ENCODE peak calls at places on chromosomes 3 and 15, in ten cellular contexts. R is GM12878, U is HCT116, V is psoas muscle, W is dorsolateral prefrontal cortex, N is neural progenitor cell, S is transverse colon, O is A549, F is aorta, B is RWPE2. A is an unnamed sample.
A peak's percentile ranks its signal among the peaks of the same experiment; 100 is the strongest.

GRCh38 chr15:77126516-77126915 is 55.6 kb upstream of the TSPAN3 start:
- DNase-seq in U (no peak), B (no peak), R (no peak), S (no peak), W (no peak), N (no peak), V (no peak), F (no peak), O (no peak), A (no peak)

GRCh38 chr3:111714305-111714704 is 119.2 kb upstream of the ZBED2 start:
- DNase-seq in N (peak; percentile 40), U (no peak), R (no peak), O (no peak), S (no peak), F (no peak), W (no peak), B (no peak), V (no peak), A (no peak)

GRCh38 chr3:122094125-122094524 is 39.0 kb downstream of the CD86 start:
- DNase-seq in O (no peak), S (no peak), R (peak; percentile 77), W (no peak), F (no peak), N (no peak), V (no peak), U (no peak), B (no peak), A (no peak)

GRCh38 chr15:48800811-48801460 is 9.9 kb downstream of the CEP152 start:
- DNase-seq in B (no peak), F (no peak), N (no peak), U (no peak), V (no peak), W (no peak), O (peak; percentile 3), R (no peak), S (no peak), A (no peak)

GRCh38 chr15:77034620-77035467 is 36.1 kb downstream of the TSPAN3 start:
- DNase-seq in S (peak; percentile 61), O (no peak), U (no peak), B (peak; percentile 68), N (peak; percentile 61), V (peak; percentile 73), R (no peak), F (peak; percentile 53), W (peak; percentile 46), A (peak; percentile 74)

GRCh38 chr3:22117751-22118346 is 366.8 kb upstream of the ZNF385D start:
- DNase-seq in B (no peak), N (peak; percentile 41), F (no peak), S (no peak), O (no peak), W (no peak), V (no peak), R (no peak), U (peak; percentile 6), A (no peak)

GRCh38 chr15:88467935-88468528 is 524 bp downstream of the MRPS11 start:
- DNase-seq in B (no peak), V (no peak), W (no peak), R (no peak), O (no peak), S (no peak), U (no peak), F (no peak), N (peak; percentile 20), A (no peak)

GRCh38 chr3:160129459-160130061 is 95.7 kb upstream of the C3orf80 start:
- DNase-seq in V (no peak), S (no peak), O (peak; percentile 38), B (no peak), R (peak; percentile 19), W (no peak), F (no peak), N (no peak), U (no peak), A (no peak)

GRCh38 chr3:143975549-143976152 is 4.0 kb downstream of the DIPK2A start:
- DNase-seq in U (no peak), B (no peak), R (no peak), F (no peak), W (no peak), N (peak; percentile 16), O (peak; percentile 15), V (no peak), S (no peak), A (no peak)

GRCh38 chr3:167228135-167228534 is 152.0 kb downstream of the ZBBX start:
- DNase-seq in B (no peak), N (no peak), W (no peak), U (no peak), V (no peak), S (no peak), R (no peak), F (no peak), O (no peak), A (no peak)

GRCh38 chr3:187565701-187566100 is 104.5 kb downstream of the SST start:
- DNase-seq in W (no peak), R (no peak), U (no peak), B (no peak), O (no peak), N (no peak), V (no peak), F (no peak), S (no peak), A (no peak)

GRCh38 chr3:30306896-30307295 is 299.5 kb upstream of the TGFBR2 start:
- DNase-seq in N (no peak), F (no peak), U (no peak), R (no peak), V (no peak), O (no peak), W (no peak), S (no peak), B (no peak), A (no peak)

GRCh38 chr3:41234823-41235722 is 35.8 kb downstream of the CTNNB1 start:
- DNase-seq in U (no peak), F (no peak), S (no peak), O (no peak), N (peak; percentile 35), B (no peak), W (no peak), V (no peak), R (no peak), A (no peak)

GRCh38 chr3:24259901-24260512 is 234.6 kb downstream of the THRB start:
- DNase-seq in S (no peak), B (no peak), O (no peak), V (peak; percentile 77), F (peak; percentile 74), U (no peak), R (no peak), W (peak; percentile 49), N (no peak), A (no peak)

GRCh38 chr3:142642956-142643355 is 46.8 kb downstream of the PLS1 start:
- DNase-seq in R (no peak), B (no peak), U (no peak), O (no peak), W (no peak), N (no peak), S (no peak), V (no peak), F (no peak), A (no peak)

GRCh38 chr15:48559270-48559669 is 86.2 kb downstream of the FBN1 start:
- DNase-seq in N (peak; percentile 42), V (peak; percentile 41), F (peak; percentile 71), B (no peak), R (no peak), U (no peak), W (no peak), O (no peak), S (no peak), A (no peak)

GRCh38 chr15:36818260-36818659 is 238.8 kb downstream of the CDIN1 start:
- DNase-seq in N (no peak), O (no peak), U (no peak), F (no peak), V (no peak), W (no peak), B (peak; percentile 63), R (no peak), S (no peak), A (no peak)

DNA sequence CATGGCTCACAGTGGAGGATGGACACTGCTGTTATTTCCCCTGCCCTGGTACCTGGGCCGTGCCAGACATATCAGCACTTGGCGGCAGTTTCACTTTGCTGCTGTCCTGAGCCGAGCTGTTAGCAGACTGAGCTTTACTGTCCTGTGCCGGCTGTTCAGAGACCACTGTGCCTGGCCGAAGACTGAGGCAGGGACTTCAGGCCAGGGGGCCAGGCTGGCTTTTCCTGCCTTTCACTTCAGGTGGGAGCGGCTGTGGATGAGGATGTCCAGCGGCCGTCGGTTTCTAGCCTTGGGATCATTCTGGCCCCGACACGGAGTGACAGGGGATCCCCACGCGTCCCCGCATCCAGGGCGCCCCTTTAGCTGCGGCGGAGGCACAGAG is 1.0 kb downstream of the ATP10A start:
- DNase-seq in N (no peak), R (no peak), S (no peak), V (no peak), B (no peak), O (no peak), F (peak; percentile 51), W (no peak), U (no peak), A (peak; percentile 73)
- H3K27ac ChIP-seq in N (no peak overlapping the region), R (no peak overlapping the region), S (peak overlapping the region; percentile 73), V (no peak overlapping the region), B (peak overlapping the region; percentile 20), O (peak overlapping the region; percentile 79), F (peak overlapping the region; percentile 77), W (peak overlapping the region; percentile 18), U (no peak overlapping the region), A (peak overlapping the region; percentile 73)

GRCh38 chr3:126294211-126294801 is 62.9 kb downstream of the KLF15 start:
- DNase-seq in W (no peak), S (no peak), O (no peak), R (no peak), F (no peak), B (no peak), N (no peak), V (no peak), U (no peak), A (no peak)
- H3K27ac ChIP-seq in W (no peak overlapping the region), S (no peak overlapping the region), O (no peak overlapping the region), R (no peak overlapping the region), F (no peak overlapping the region), B (no peak overlapping the region), N (no peak overlapping the region), V (peak overlapping the region; percentile 9), U (no peak overlapping the region), A (no peak overlapping the region)

DNA sequence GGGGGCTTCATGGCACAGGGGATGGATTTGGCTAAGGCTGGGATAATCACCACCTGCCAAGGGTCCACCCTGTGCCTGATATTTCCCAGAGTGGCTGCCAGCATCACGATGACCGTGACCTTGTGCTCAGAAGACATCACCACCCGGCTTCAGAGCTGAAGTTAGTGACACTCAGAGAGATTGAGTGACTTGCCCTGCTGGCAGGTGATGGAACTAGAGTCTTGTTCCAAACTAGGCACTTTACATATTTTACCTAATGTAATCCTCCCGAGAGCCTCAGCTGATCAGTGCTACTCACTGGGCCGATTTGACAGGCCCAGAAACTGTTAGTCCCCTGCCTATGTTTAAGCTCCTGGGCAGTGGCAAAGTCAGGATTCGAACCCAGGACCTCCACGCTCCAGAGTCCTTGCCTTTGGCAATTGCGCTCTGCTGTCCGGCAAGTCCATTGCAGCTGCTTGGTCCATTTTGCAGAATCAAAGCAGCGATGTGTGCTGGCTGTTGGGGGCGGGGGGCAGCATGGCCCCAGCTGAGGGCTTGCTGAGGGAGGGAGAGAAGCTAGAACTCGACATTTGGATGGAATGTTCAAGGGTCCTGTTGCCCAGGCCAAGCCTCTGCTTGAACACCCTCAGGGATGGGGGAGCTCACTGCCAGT is 74.8 kb upstream of the GATA2 start:
- DNase-seq in U (no peak), R (no peak), O (no peak), F (no peak), N (no peak), W (no peak), V (no peak), B (no peak), S (no peak), A (no peak)
- H3K27ac ChIP-seq in U (no peak overlapping the region), R (no peak overlapping the region), O (no peak overlapping the region), F (no peak overlapping the region), N (no peak overlapping the region), W (no peak overlapping the region), V (no peak overlapping the region), B (no peak overlapping the region), S (no peak overlapping the region), A (no peak overlapping the region)

GRCh38 chr15:41872166-41872747 is 21.6 kb downstream of the SPTBN5 start:
- DNase-seq in R (no peak), V (no peak), O (no peak), F (no peak), N (no peak), B (no peak), S (no peak), W (no peak), U (no peak), A (no peak)
- H3K27ac ChIP-seq in R (no peak overlapping the region), V (no peak overlapping the region), O (no peak overlapping the region), F (no peak overlapping the region), N (no peak overlapping the region), B (no peak overlapping the region), S (no peak overlapping the region), W (no peak overlapping the region), U (no peak overlapping the region), A (no peak overlapping the region)